ENCODE peak calls at places on chromosomes 5 and 9, in four cellular contexts. One of them, this sample, is unnamed. For H3K9me3 and H3K27me3, the result is how much of the 10 kb centered on the place peaks cover.

GRCh38 chr5:83029-83428 is 8.9 kb upstream of the PLEKHG4B start:
- DNase-seq in esophagus squamous epithelium: no peak
- DNase-seq in small intestine: no peak
- DNase-seq in RWPE2: no peak
- DNase-seq in this sample: no peak

GRCh38 chr9:2570615-2571479 is 50.7 kb upstream of the VLDLR start:
- DNase-seq in small intestine: peak
- DNase-seq in RWPE2: no peak
- DNase-seq in esophagus squamous epithelium: no peak
- DNase-seq in this sample: no peak

GRCh38 chr9:38068616-38068865 is 486 bp downstream of the SHB start:
- DNase-seq in esophagus squamous epithelium: no peak
- DNase-seq in RWPE2: no peak
- DNase-seq in small intestine: peak
- DNase-seq in this sample: peak

GRCh38 chr5:124871299-124871698 is 124.9 kb upstream of the ZNF608 start:
- DNase-seq in esophagus squamous epithelium: no peak
- DNase-seq in RWPE2: no peak
- DNase-seq in small intestine: no peak
- DNase-seq in this sample: peak

GRCh38 chr5:2324788-2325187 is 426.7 kb downstream of the IRX2 start:
- DNase-seq in RWPE2: peak
- DNase-seq in small intestine: no peak
- DNase-seq in esophagus squamous epithelium: no peak
- DNase-seq in this sample: no peak

GRCh38 chr5:148949871-148950863 is 112.7 kb downstream of the SH3TC2 start:
- DNase-seq in esophagus squamous epithelium: no peak
- DNase-seq in RWPE2: peak
- DNase-seq in small intestine: no peak
- DNase-seq in this sample: peak

GRCh38 chr5:156778139-156778696 is 71.9 kb upstream of the PPP1R2B start:
- DNase-seq in RWPE2: no peak
- DNase-seq in small intestine: no peak
- DNase-seq in esophagus squamous epithelium: no peak
- DNase-seq in this sample: no peak

GRCh38 chr5:39466804-39467203 is 42.0 kb upstream of the DAB2 start:
- DNase-seq in esophagus squamous epithelium: no peak
- DNase-seq in small intestine: no peak
- DNase-seq in RWPE2: no peak
- DNase-seq in this sample: no peak

GRCh38 chr5:73591102-73591695 is 25.7 kb downstream of the UTP15 start:
- DNase-seq in RWPE2: no peak
- DNase-seq in small intestine: peak
- DNase-seq in esophagus squamous epithelium: no peak
- DNase-seq in this sample: peak

GRCh38 chr9:25845867-25846266 is 167.6 kb upstream of the TUSC1 start:
- DNase-seq in small intestine: no peak
- DNase-seq in esophagus squamous epithelium: no peak
- DNase-seq in RWPE2: no peak
- DNase-seq in this sample: no peak
- H3K9me3 ChIP-seq in small intestine: under half
- H3K9me3 ChIP-seq in esophagus squamous epithelium: under half
- H3K9me3 ChIP-seq in RWPE2: under half
- H3K9me3 ChIP-seq in this sample: under half

DNA sequence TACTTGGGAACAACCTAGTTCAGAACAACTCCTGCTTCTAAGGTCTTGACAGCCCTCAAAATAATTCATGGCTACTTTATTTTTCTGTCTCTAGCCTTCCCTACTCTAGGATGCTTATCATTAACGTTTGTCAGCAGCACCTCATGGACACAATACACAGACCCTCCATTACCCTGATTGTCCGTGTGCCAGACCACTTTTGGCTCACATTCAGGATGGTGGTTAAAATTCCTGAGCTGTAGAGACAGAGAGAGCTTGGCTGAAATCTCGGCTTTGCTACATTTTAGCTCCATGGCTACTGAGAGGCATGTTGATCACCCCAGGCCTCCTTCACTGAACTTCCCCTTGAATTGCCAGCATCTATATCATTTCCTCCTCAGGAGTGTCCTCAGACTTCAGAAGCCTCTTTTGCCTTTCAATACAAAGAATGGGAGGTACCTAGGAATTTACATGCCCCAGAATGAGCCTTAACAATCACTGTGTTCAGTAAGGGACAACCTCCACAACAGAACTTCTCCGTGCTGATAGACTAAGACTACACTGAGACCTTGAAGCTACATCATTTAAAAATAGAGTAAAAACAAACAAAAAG is 104.7 kb upstream of the ISL1 start:
- DNase-seq in small intestine: no peak
- DNase-seq in esophagus squamous epithelium: no peak
- DNase-seq in RWPE2: no peak
- DNase-seq in this sample: no peak
- H3K4me3 ChIP-seq in small intestine: no peak
- H3K4me3 ChIP-seq in esophagus squamous epithelium: no peak
- H3K4me3 ChIP-seq in RWPE2: no peak
- H3K4me3 ChIP-seq in this sample: no peak

DNA sequence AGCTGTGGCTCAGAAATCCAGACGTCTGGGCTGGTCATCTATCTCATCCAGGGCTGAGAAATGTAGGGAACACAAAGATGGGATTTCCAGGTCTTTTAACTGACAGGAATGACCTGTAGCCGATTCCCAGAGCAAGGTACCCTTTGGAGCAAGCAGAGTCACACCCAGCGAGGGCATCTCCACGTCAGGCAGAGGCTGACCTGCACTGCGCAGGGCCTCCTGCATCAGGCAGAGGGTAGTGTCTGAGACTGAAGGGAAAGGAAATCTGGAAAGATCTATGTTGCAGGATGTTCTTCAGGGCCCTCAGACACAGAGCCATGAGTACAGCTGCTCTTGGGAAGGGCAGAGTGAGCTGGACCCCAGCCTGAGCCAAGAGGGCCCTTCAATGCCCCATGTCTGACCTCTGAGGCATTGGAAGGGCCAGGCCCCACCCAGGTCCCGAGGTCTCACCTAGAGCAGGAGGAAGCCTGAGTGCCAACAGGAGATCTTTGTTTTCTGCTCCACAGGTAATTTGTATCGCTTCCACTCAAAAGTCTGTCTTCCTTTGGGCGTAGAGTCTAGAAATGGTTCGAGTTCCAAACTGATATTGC is 278.7 kb downstream of the FSTL4 start:
- DNase-seq in esophagus squamous epithelium: no peak
- DNase-seq in small intestine: no peak
- DNase-seq in RWPE2: no peak
- DNase-seq in this sample: no peak
- H3K27me3 ChIP-seq in esophagus squamous epithelium: under half
- H3K27me3 ChIP-seq in small intestine: under half
- H3K27me3 ChIP-seq in RWPE2: under half
- H3K27me3 ChIP-seq in this sample: under half

GRCh38 chr9:25864509-25864908 is 186.3 kb upstream of the TUSC1 start:
- DNase-seq in small intestine: no peak
- DNase-seq in RWPE2: no peak
- DNase-seq in esophagus squamous epithelium: no peak
- DNase-seq in this sample: no peak
- H3K9me3 ChIP-seq in small intestine: under half
- H3K9me3 ChIP-seq in RWPE2: under half
- H3K9me3 ChIP-seq in esophagus squamous epithelium: under half
- H3K9me3 ChIP-seq in this sample: under half

GRCh38 chr9:135502168-135502872 is 1.8 kb downstream of the MRPS2 start:
- DNase-seq in small intestine: no peak
- DNase-seq in esophagus squamous epithelium: no peak
- DNase-seq in RWPE2: peak
- DNase-seq in this sample: no peak
- H3K4me3 ChIP-seq in small intestine: no peak
- H3K4me3 ChIP-seq in esophagus squamous epithelium: no peak
- H3K4me3 ChIP-seq in RWPE2: no peak
- H3K4me3 ChIP-seq in this sample: peak

This sample was measured in MG63.